ENCODE peak calls at places on chromosomes 4 and X, in eight cellular contexts. K is K562, O is SK-N-SH, A is transverse colon, S is upper lobe of left lung, V is stomach, R is GM12878, B is sigmoid colon. H is an unnamed sample.

GRCh38 chrX:17567821-17568220 is 169.5 kb upstream of the SCML1 start:
- DNase-seq in K (no peak), O (no peak), R (no peak), V (no peak), B (no peak), A (no peak), S (no peak), H (no peak)

GRCh38 chrX:70262952-70263567 is 3.1 kb upstream of the P2RY4 start:
- DNase-seq in O (peak), A (peak), B (no peak), R (no peak), S (no peak), V (no peak), K (peak), H (no peak)

GRCh38 chr4:182680196-182680771 is 236.9 kb downstream of the DCTD start:
- DNase-seq in R (no peak), A (no peak), B (peak), S (no peak), O (no peak), V (no peak), K (no peak), H (no peak)

GRCh38 chr4:185510803-185511202 is 24.5 kb downstream of the PDLIM3 start:
- DNase-seq in S (no peak), K (no peak), O (no peak), A (no peak), B (no peak), V (no peak), R (no peak), H (no peak)

GRCh38 chr4:136371231-136371630 is 1161.1 kb downstream of the PCDH18 start:
- DNase-seq in O (no peak), A (no peak), R (no peak), S (no peak), B (no peak), V (no peak), K (no peak), H (no peak)

GRCh38 chrX:23317799-23318724 is 16.6 kb upstream of the PTCHD1 start:
- DNase-seq in R (no peak), A (peak), B (no peak), S (no peak), K (peak), O (peak), V (no peak), H (no peak)

GRCh38 chr4:70236125-70236524 is 6.3 kb upstream of the CSN3 start:
- DNase-seq in B (no peak), V (no peak), K (no peak), R (no peak), O (no peak), A (no peak), S (no peak), H (no peak)

GRCh38 chr4:153148796-153149195 is 55.4 kb upstream of the TRIM2 start:
- DNase-seq in A (no peak), K (no peak), S (no peak), R (no peak), O (no peak), V (no peak), B (no peak), H (no peak)

GRCh38 chrX:27186671-27187070 is 276.5 kb downstream of the PPP4R3C start:
- DNase-seq in O (peak), K (peak), S (no peak), B (no peak), V (no peak), R (peak), A (peak), H (no peak)

GRCh38 chr4:76723373-76723772 is 174.6 kb downstream of the SOWAHB start:
- DNase-seq in O (no peak), V (no peak), K (no peak), B (no peak), S (no peak), R (no peak), A (no peak), H (no peak)

GRCh38 chrX:101708180-101708579 is 48.5 kb upstream of the ARMCX2 start:
- DNase-seq in K (no peak), B (no peak), A (no peak), O (no peak), R (no peak), V (no peak), S (no peak), H (no peak)

GRCh38 chr4:53431052-53431451 is 53.6 kb downstream of the FIP1L1 start:
- DNase-seq in O (no peak), R (no peak), B (no peak), A (no peak), K (no peak), S (no peak), V (no peak), H (no peak)

GRCh38 chr4:99536148-99536728 is 25.4 kb downstream of the C4orf17 start:
- DNase-seq in B (no peak), O (peak), V (no peak), R (no peak), S (no peak), A (no peak), K (no peak), H (no peak)

GRCh38 chrX:153818571-153819397 is 11.6 kb downstream of the PDZD4 start:
- DNase-seq in S (peak), B (no peak), R (no peak), K (peak), V (peak), A (peak), O (peak), H (no peak)

GRCh38 chr4:110211007-110211769 is 12.8 kb upstream of the ELOVL6 start:
- DNase-seq in S (no peak), O (peak), V (no peak), B (no peak), A (peak), R (no peak), K (peak), H (no peak)

DNA sequence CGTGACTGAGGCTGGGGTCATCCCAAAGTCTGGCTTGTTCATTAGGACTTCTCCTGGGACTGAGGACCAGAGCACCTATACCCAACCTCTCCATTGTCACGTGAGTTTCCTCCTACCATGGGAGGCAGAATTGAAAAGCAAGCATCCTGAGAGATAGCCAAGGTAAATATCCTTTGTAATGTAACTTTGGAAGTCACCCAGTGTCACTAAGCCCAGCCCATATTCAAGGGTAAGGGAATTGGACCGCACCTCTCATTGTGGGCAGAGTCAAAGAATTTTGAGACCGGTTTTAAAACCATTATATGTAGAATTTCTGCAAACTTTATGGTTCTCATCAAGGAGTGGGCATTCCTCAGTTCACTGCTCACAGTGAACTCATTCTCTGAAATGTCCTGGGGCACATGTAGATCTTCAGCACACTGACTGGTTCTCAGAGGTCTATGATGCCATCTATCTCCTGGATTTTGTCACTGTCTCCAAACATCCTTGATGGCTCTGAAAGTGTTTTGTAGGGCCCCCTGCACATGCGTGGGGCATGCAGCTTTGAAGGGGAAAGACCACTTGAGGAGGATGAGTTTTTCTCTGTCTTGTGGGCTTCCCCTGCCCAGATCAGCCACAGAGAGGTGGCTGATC is 35.3 kb upstream of the CHRNA9 start:
- DNase-seq in B (no peak), R (no peak), A (no peak), S (no peak), K (no peak), V (peak), O (no peak), H (no peak)
- TF ChIP-seq CTCF in B (no peak), R (peak), A (no peak), S (no peak), K (no peak), V (no peak), O (no peak), H (no peak)

GRCh38 chr4:23153076-23153475 is 460.3 kb downstream of the GBA3 start:
- DNase-seq in A (no peak), K (no peak), R (no peak), B (no peak), S (no peak), V (no peak), O (no peak), H (no peak)
- TF ChIP-seq EP300 in A (no peak), K (no peak), R (no peak), B (no peak), S (no peak), V (no peak), O (no peak), H (no peak)

GRCh38 chr4:97990409-97990808 is 152.9 kb downstream of the STPG2 start:
- DNase-seq in B (no peak), A (no peak), K (no peak), R (no peak), S (no peak), O (no peak), V (no peak), H (no peak)
- TF ChIP-seq POLR2AphosphoS5 in B (no peak), A (no peak), K (no peak), R (no peak), S (no peak), O (no peak), V (no peak), H (no peak)

DNA sequence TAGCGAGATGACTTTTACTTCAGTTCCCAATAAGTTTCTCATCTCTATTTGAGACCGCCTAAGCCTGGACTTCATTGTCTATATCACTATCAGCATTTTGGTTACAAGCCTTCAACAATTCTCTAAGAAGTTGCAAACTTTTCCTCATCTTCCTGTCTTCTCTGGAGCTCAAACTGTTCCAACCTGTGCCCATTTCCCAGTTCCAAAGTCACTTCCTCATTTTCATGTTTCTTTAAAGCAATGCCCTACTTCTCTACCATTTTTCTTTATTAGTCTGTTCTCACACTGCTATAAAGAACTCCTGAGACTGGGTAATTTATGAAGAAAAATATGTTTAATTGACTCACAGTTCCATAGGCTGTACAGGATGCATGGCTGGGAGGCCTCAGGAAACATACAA is 251.9 kb downstream of the TECRL start:
- DNase-seq in O (no peak), K (no peak), S (no peak), V (no peak), R (no peak), B (no peak), A (no peak), H (no peak)
- TF ChIP-seq CTCF in O (no peak), K (no peak), S (no peak), V (no peak), R (no peak), B (no peak), A (no peak), H (no peak)

GRCh38 chr4:94576163-94576562 is 124.4 kb downstream of the PDLIM5 start:
- DNase-seq in O (no peak), A (no peak), S (no peak), V (no peak), R (no peak), K (no peak), B (no peak), H (no peak)

GRCh38 chr4:94578195-94578594 is 126.5 kb downstream of the PDLIM5 start:
- DNase-seq in R (no peak), O (no peak), K (no peak), B (no peak), A (no peak), S (no peak), V (no peak), H (no peak)

GRCh38 chr4:94574616-94575015 is 122.9 kb downstream of the PDLIM5 start:
- DNase-seq in V (no peak), A (no peak), R (no peak), B (no peak), O (no peak), K (no peak), S (no peak), H (no peak)

GRCh38 chr4:94575652-94576051 is 123.9 kb downstream of the PDLIM5 start:
- DNase-seq in V (no peak), S (no peak), O (no peak), R (no peak), B (no peak), K (no peak), A (no peak), H (no peak)

GRCh38 chr4:94577136-94577535 is 125.4 kb downstream of the PDLIM5 start:
- DNase-seq in O (peak), B (peak), A (peak), R (no peak), S (no peak), K (no peak), V (no peak), H (no peak)
- TF ChIP-seq EP300 in O (no peak), B (no peak), A (no peak), R (no peak), S (no peak), K (no peak), V (no peak), H (no peak)

GRCh38 chr4:687048-687974 is 1.6 kb downstream of the SLC49A3 start:
- DNase-seq in K (peak), R (no peak), V (peak), S (peak), A (peak), B (peak), O (peak), H (peak)
- TF ChIP-seq POLR2AphosphoS5 in K (no peak), R (no peak), V (peak), S (peak), A (peak), B (peak), O (peak), H (no peak)

GRCh38 chrX:79477691-79478090 is 110.6 kb upstream of the ITM2A start:
- DNase-seq in V (no peak), K (no peak), O (no peak), R (no peak), A (no peak), S (no peak), B (no peak), H (no peak)
- TF ChIP-seq CTCF in V (no peak), K (no peak), O (no peak), R (no peak), A (peak), S (no peak), B (no peak), H (no peak)

GRCh38 chr4:105153749-105154148 is 7.1 kb downstream of the TET2 start:
- DNase-seq in S (no peak), K (no peak), O (no peak), R (no peak), B (no peak), V (no peak), A (no peak), H (no peak)

GRCh38 chr4:105155426-105155825 is 8.8 kb downstream of the TET2 start:
- DNase-seq in K (no peak), B (no peak), A (no peak), S (no peak), V (no peak), O (no peak), R (no peak), H (no peak)

GRCh38 chr4:105154576-105154975 is 7.9 kb downstream of the TET2 start:
- DNase-seq in S (no peak), K (no peak), O (no peak), R (no peak), B (no peak), A (peak), V (no peak), H (no peak)

GRCh38 chr4:105162123-105162796 is 15.6 kb downstream of the TET2 start:
- DNase-seq in K (peak), B (no peak), V (no peak), R (no peak), S (no peak), O (peak), A (no peak), H (no peak)

DNA sequence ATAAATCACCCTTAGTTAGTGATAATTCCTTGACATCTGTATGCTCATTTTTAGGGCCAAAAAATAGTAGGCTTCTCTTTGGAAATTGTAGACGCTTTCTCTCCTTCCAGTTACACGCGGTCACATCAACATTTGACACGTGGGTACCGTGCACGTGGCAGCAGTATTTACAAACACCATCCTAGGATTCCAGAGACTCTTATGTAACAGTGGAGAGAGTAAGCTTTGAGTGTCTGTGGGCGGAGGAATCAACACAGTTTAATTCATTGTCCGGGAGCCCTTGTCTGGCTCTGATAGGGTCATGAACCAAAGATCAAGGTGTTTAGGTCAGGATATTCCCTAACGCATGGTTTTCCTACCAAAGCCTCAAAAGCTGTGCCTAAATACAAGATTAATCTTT is 12.2 kb downstream of the TET2 start:
- DNase-seq in S (no peak), R (no peak), B (peak), O (no peak), V (no peak), K (no peak), A (no peak), H (no peak)
- TF ChIP-seq EP300 in S (no peak), R (no peak), B (no peak), O (no peak), V (no peak), K (no peak), A (no peak), H (no peak)

DNA sequence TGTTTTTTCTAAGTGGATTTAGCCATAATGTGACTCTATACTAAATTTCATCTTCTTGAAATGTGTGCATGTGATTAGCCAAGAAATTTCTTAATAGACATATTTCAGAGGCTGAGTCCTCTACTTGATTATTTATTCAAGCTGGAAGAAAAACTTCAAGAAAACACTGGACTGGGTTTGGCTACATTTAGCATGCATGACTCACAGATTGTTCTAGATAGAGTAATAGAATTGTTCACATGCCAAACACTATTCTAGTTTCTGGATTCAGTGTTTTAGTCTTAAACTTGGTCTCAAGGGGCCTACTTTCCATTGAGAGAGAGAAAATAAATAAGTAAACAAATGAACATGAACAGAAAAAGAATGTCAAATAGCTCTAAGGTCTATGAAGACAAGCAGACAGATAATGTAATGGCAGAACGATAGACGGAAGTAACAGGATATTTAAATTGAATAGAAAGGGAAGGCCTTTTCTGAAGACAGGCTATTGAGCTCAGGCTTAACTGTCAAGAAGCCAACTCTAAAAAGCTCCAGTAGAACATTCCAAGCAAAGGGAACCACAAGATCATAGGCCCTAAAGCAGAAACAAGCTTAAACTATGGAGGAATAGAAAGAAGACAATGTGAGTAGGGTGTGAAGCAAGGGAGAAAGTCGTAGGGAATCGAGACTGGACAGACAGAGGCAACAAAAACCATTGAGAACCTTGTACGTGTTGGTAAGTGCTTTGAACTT is 104.6 kb downstream of the TMEM144 start:
- DNase-seq in A (no peak), V (no peak), O (no peak), B (no peak), S (no peak), R (no peak), K (no peak), H (no peak)
- TF ChIP-seq POLR2AphosphoS5 in A (no peak), V (no peak), O (no peak), B (no peak), S (no peak), R (no peak), K (no peak), H (no peak)

GRCh38 chr4:95510145-95510544 is 38.6 kb downstream of the UNC5C start:
- DNase-seq in A (no peak), K (peak), O (no peak), R (no peak), B (no peak), V (no peak), S (no peak), H (no peak)
- TF ChIP-seq CTCF in A (peak), K (no peak), O (peak), R (peak), B (no peak), V (peak), S (no peak), H (peak)